ENCODE peak calls at places on chromosome 18, in four cellular contexts. Z, W, M and T are unnamed samples.
A peak's percentile ranks its signal among the peaks of the same experiment; 100 is the strongest.

GRCh38 chr18:3595282-3596273 is 145.6 kb downstream of the TGIF1 start:
- DNase-seq in W (peak; percentile 95), M (peak; percentile 64), Z (no peak), T (no peak)

GRCh38 chr18:25805323-25805722 is 285.1 kb downstream of the SS18 start:
- DNase-seq in Z (no peak), W (peak; percentile 67), M (no peak), T (no peak)

GRCh38 chr18:73577365-73577764 is 570.3 kb downstream of the FBXO15 start:
- DNase-seq in M (no peak), Z (no peak), W (peak; percentile 22), T (no peak)

GRCh38 chr18:25518716-25519053 is 166.7 kb upstream of the ZNF521 start:
- DNase-seq in W (no peak), M (no peak), Z (no peak), T (no peak)

GRCh38 chr18:5424903-5425302 is 118.9 kb downstream of the EPB41L3 start:
- DNase-seq in W (peak; percentile 69), M (no peak), Z (no peak), T (no peak)

GRCh38 chr18:13145636-13146190 is 72.8 kb upstream of the LDLRAD4 start:
- DNase-seq in W (no peak), M (no peak), Z (no peak), T (no peak)

GRCh38 chr18:48073231-48073930 is 142.9 kb upstream of the SMAD2 start:
- DNase-seq in Z (no peak), M (no peak), W (no peak), T (no peak)

GRCh38 chr18:62611395-62612241 is 88.8 kb downstream of the ZCCHC2 start:
- DNase-seq in W (peak; percentile 29), M (peak; percentile 57), Z (no peak), T (no peak)

GRCh38 chr18:49251451-49251850 is 209.0 kb downstream of the DYM start:
- DNase-seq in Z (no peak), M (no peak), W (no peak), T (no peak)

GRCh38 chr18:24027156-24027555 is 12.6 kb downstream of the TTC39C start:
- DNase-seq in Z (no peak), M (no peak), W (peak; percentile 95), T (no peak)

GRCh38 chr18:48455555-48456478 is 46.6 kb upstream of the ZBTB7C start:
- DNase-seq in Z (no peak), W (peak; percentile 91), M (no peak), T (no peak)

GRCh38 chr18:57561728-57562423 is 24.6 kb downstream of the FECH start:
- DNase-seq in W (peak; percentile 67), Z (no peak), M (peak; percentile 40), T (no peak)

GRCh38 chr18:54983041-54983686 is 23.9 kb upstream of the CCDC68 start:
- DNase-seq in W (peak; percentile 80), M (peak; percentile 47), Z (no peak), T (no peak)

GRCh38 chr18:2326999-2327398 is 244.3 kb downstream of the METTL4 start:
- DNase-seq in W (peak; percentile 59), M (no peak), Z (no peak), T (no peak)

GRCh38 chr18:80200932-80201672 is 46.2 kb downstream of the PARD6G start:
- DNase-seq in W (no peak), Z (no peak), M (no peak), T (no peak)

GRCh38 chr18:58097127-58097906 is 53.3 kb downstream of the NEDD4L start:
- DNase-seq in W (peak; percentile 17), Z (no peak), M (no peak), T (no peak)

GRCh38 chr18:79735071-79735980 is 55.7 kb downstream of the CTDP1 start:
- DNase-seq in W (no peak), Z (no peak), M (no peak), T (no peak)

GRCh38 chr18:78510636-78511035 is 469.0 kb upstream of the SALL3 start:
- DNase-seq in Z (no peak), M (no peak), W (no peak), T (no peak)

GRCh38 chr18:79949571-79950439 is 1.6 kb downstream of the SLC66A2 start:
- DNase-seq in Z (no peak), W (peak; percentile 32), M (no peak), T (no peak)

GRCh38 chr18:34493566-34494358 is 216.3 kb upstream of the DTNA start:
- DNase-seq in M (no peak), W (no peak), Z (no peak), T (no peak)

GRCh38 chr18:77407733-77408132 is 158.1 kb downstream of the GALR1 start:
- DNase-seq in Z (no peak), M (no peak), W (no peak), T (no peak)

GRCh38 chr18:2627821-2628276 is 27.7 kb upstream of the SMCHD1 start:
- DNase-seq in Z (no peak), W (no peak), M (no peak), T (no peak)

GRCh38 chr18:45348974-45349373 is 266.3 kb upstream of the SLC14A2 start:
- DNase-seq in W (no peak), M (no peak), Z (no peak), T (no peak)

GRCh38 chr18:75489493-75490190 is 62.1 kb upstream of the SMIM21 start:
- DNase-seq in M (no peak), Z (no peak), W (peak; percentile 91), T (no peak)

GRCh38 chr18:31942301-31942998 is 478 bp downstream of the TRAPPC8 start:
- DNase-seq in M (peak; percentile 65), W (peak; percentile 57), Z (no peak), T (no peak)

GRCh38 chr18:30971338-30971956 is 71.1 kb downstream of the DSC3 start:
- DNase-seq in Z (no peak), M (peak; percentile 20), W (peak; percentile 35), T (no peak)

GRCh38 chr18:63216911-63217311 is 102.7 kb downstream of the BCL2 start:
- DNase-seq in M (no peak), W (no peak), Z (no peak), T (no peak)

GRCh38 chr18:9707381-9708056 is 582 bp upstream of the RAB31 start:
- DNase-seq in W (peak; percentile 42), M (peak; percentile 32), Z (no peak), T (no peak)

GRCh38 chr18:46477425-46478011 is 179.5 kb downstream of the LOXHD1 start:
- DNase-seq in M (no peak), Z (no peak), W (no peak), T (no peak)

GRCh38 chr18:74589021-74589420 is 8.6 kb upstream of the ZNF407 start:
- DNase-seq in Z (no peak), M (no peak), W (no peak), T (no peak)

GRCh38 chr18:39380186-39380714 is 1814.7 kb upstream of the CELF4 start:
- DNase-seq in Z (no peak), W (no peak), M (no peak), T (no peak)

GRCh38 chr18:45951021-45951714 is 16.0 kb downstream of the EPG5 start:
- DNase-seq in Z (no peak), W (peak; percentile 81), M (no peak), T (no peak)

GRCh38 chr18:27899893-27900292 is 277.0 kb downstream of the CDH2 start:
- DNase-seq in M (no peak), Z (no peak), W (no peak), T (no peak)

GRCh38 chr18:42936289-42936688 is 179.2 kb downstream of the RIT2 start:
- DNase-seq in Z (no peak), M (no peak), W (no peak), T (no peak)

GRCh38 chr18:37393945-37394609 is 171.5 kb downstream of the CELF4 start:
- DNase-seq in Z (no peak), M (peak; percentile 77), W (peak; percentile 95), T (no peak)

GRCh38 chr18:49249523-49249922 is 210.9 kb downstream of the DYM start:
- DNase-seq in W (peak; percentile 86), Z (no peak), M (no peak), T (no peak)

GRCh38 chr18:75478996-75479870 is 51.7 kb upstream of the SMIM21 start:
- DNase-seq in M (peak; percentile 28), W (peak; percentile 78), Z (no peak), T (no peak)

GRCh38 chr18:3401669-3402620 is 48.0 kb upstream of the TGIF1 start:
- DNase-seq in W (no peak), M (no peak), Z (no peak), T (no peak)

GRCh38 chr18:59127047-59127446 is 12.6 kb upstream of the SEC11C start:
- DNase-seq in Z (no peak), M (no peak), W (no peak), T (no peak)